ENCODE peak calls at places on chromosomes 13 and 19, in four cellular contexts. Y is DMS153, X is RWPE1, R is ecto neural progenitor cell. T is an unnamed sample.

GRCh38 chr13:60242231-60242630 is 78.5 kb upstream of the DIAPH3 start:
- DNase-seq in Y (peak), X (no peak), R (no peak), T (no peak)

GRCh38 chr19:33868821-33869412 is 72.2 kb downstream of the KCTD15 start:
- DNase-seq in Y (no peak), X (peak), R (peak), T (no peak)

GRCh38 chr13:99403458-99403971 is 96.3 kb upstream of the GPR183 start:
- DNase-seq in Y (no peak), X (no peak), R (no peak), T (no peak)

GRCh38 chr19:10812902-10813404 is 23.1 kb downstream of the TMED1 start:
- DNase-seq in Y (no peak), X (peak), R (no peak), T (no peak)

GRCh38 chr19:11425719-11426457 is 6.8 kb upstream of the RGL3 start:
- DNase-seq in Y (no peak), X (no peak), R (no peak), T (no peak)

GRCh38 chr19:27794444-27795042 is 1418.4 kb downstream of the UQCRFS1 start:
- DNase-seq in Y (no peak), X (no peak), R (peak), T (peak)

GRCh38 chr19:39498262-39499081 is at the start of gene DLL3:
- DNase-seq in Y (peak), X (no peak), R (no peak), T (peak)

GRCh38 chr13:51000576-51001260 is 91.1 kb downstream of the RNASEH2B start:
- DNase-seq in Y (peak), X (peak), R (no peak), T (no peak)

GRCh38 chr19:19343016-19343362 is 22.4 kb downstream of the MAU2 start:
- DNase-seq in Y (no peak), X (no peak), R (no peak), T (no peak)

GRCh38 chr13:79423801-79424642 is 18.0 kb upstream of the RBM26 start:
- DNase-seq in Y (peak), X (peak), R (no peak), T (no peak)

GRCh38 chr13:76711515-76712182 is 174.6 kb downstream of the KCTD12 start:
- DNase-seq in Y (no peak), X (peak), R (no peak), T (no peak)

GRCh38 chr13:27131202-27131623 is 40.4 kb downstream of the USP12 start:
- DNase-seq in Y (no peak), X (peak), R (no peak), T (no peak)

GRCh38 chr13:86569974-86570373 is 770.8 kb upstream of the SLITRK6 start:
- DNase-seq in Y (no peak), X (no peak), R (no peak), T (no peak)

GRCh38 chr13:40061466-40062450 is 406.3 kb downstream of the COG6 start:
- DNase-seq in Y (peak), X (no peak), R (no peak), T (peak)

GRCh38 chr13:20160346-20161274 is at the start of gene GJA3:
- DNase-seq in Y (no peak), X (peak), R (peak), T (no peak)

GRCh38 chr19:35755550-35756371 is 1.1 kb downstream of the HSPB6 start:
- DNase-seq in Y (no peak), X (no peak), R (no peak), T (no peak)

GRCh38 chr19:33403221-33403972 is 29.9 kb downstream of the CEBPG start:
- DNase-seq in Y (no peak), X (no peak), R (no peak), T (no peak)

GRCh38 chr19:36378625-36379509 is at the start of gene ZFP14:
- DNase-seq in Y (no peak), X (peak), R (peak), T (peak)

GRCh38 chr13:99681695-99682094 is 180.4 kb downstream of the TM9SF2 start:
- DNase-seq in Y (no peak), X (no peak), R (no peak), T (no peak)

T was measured in NCI-H2029.